ENCODE peak calls at places on chromosome 10, in seven cellular contexts. O is CD8-positive, alpha-beta memory T cell; H is NCI-H1694 treated with DMSO at 0.1 percent for 48 hours; D is C1 segment of cervical spinal cord; S is fibroblast of pulmonary artery; C is COR-L47; Q is SW480. G is an unnamed sample.

GRCh38 chr10:3499120-3499519 is 285.9 kb downstream of the KLF6 start:
- DNase-seq in C (no peak), Q (no peak), H (no peak), O (no peak), D (no peak), S (peak; percentile 41), G (peak; percentile 60)

GRCh38 chr10:51144161-51144781 is 70.0 kb downstream of the PRKG1 start:
- DNase-seq in O (no peak), C (no peak), D (no peak), S (no peak), H (no peak), Q (no peak), G (no peak)

GRCh38 chr10:94286898-94287297 is 75.8 kb downstream of the NOC3L start:
- DNase-seq in S (peak; percentile 26), Q (no peak), C (no peak), D (no peak), O (no peak), H (no peak), G (no peak)

GRCh38 chr10:71368639-71369038 is 28.1 kb upstream of the CDH23 start:
- DNase-seq in S (no peak), D (no peak), H (peak; percentile 7), C (no peak), Q (peak; percentile 17), O (no peak), G (no peak)

GRCh38 chr10:61633665-61634064 is 29.1 kb upstream of the CABCOCO1 start:
- DNase-seq in S (peak; percentile 29), C (no peak), O (no peak), Q (no peak), H (no peak), D (no peak), G (peak; percentile 75)

GRCh38 chr10:123569436-123570010 is 96.6 kb upstream of the GPR26 start:
- DNase-seq in O (no peak), C (no peak), D (no peak), Q (no peak), H (no peak), S (no peak), G (no peak)

GRCh38 chr10:17444062-17444714 is 10.2 kb downstream of the ST8SIA6 start:
- DNase-seq in C (no peak), S (no peak), H (no peak), D (no peak), O (no peak), Q (no peak), G (no peak)

GRCh38 chr10:38094923-38095574 is 912 bp downstream of the ZNF37A start:
- DNase-seq in C (no peak), S (peak; percentile 17), D (peak; percentile 27), Q (no peak), O (no peak), H (no peak), G (no peak)

GRCh38 chr10:125209591-125210373 is 49.4 kb upstream of the CTBP2 start:
- DNase-seq in H (no peak), C (no peak), O (no peak), D (no peak), S (no peak), Q (no peak), G (peak; percentile 24)

GRCh38 chr10:75043256-75044121 is 68.0 kb upstream of the SAMD8 start:
- DNase-seq in D (no peak), O (peak; percentile 72), H (no peak), S (no peak), Q (no peak), C (no peak), G (no peak)

GRCh38 chr10:5563237-5563961 is 38.6 kb downstream of the CALML3 start:
- DNase-seq in C (no peak), S (no peak), O (no peak), D (no peak), H (no peak), Q (no peak), G (peak; percentile 6)

GRCh38 chr10:116237260-116237659 is 35.7 kb downstream of the GFRA1 start:
- DNase-seq in C (no peak), H (no peak), O (no peak), Q (no peak), D (no peak), S (no peak), G (no peak)

GRCh38 chr10:28711079-28711478 is 33.8 kb downstream of the BAMBI start:
- DNase-seq in C (no peak), Q (no peak), H (no peak), D (no peak), O (no peak), S (no peak), G (no peak)

GRCh38 chr10:3210251-3210650 is 37.7 kb upstream of the PITRM1 start:
- DNase-seq in Q (no peak), S (no peak), H (no peak), D (no peak), O (no peak), C (no peak), G (no peak)

GRCh38 chr10:75525646-75526045 is 94.2 kb downstream of the LRMDA start:
- DNase-seq in H (no peak), O (no peak), S (no peak), C (no peak), Q (peak; percentile 72), D (no peak), G (peak; percentile 28)

GRCh38 chr10:122143238-122143841 is 127.8 kb upstream of the BTBD16 start:
- DNase-seq in S (no peak), O (no peak), C (no peak), D (no peak), Q (no peak), H (no peak), G (no peak)

GRCh38 chr10:63120554-63120953 is 12.6 kb upstream of the NRBF2 start:
- DNase-seq in D (no peak), O (no peak), H (peak; percentile 91), Q (no peak), S (peak; percentile 80), C (no peak), G (peak; percentile 84)

GRCh38 chr10:13659887-13660544 is 73.3 kb downstream of the PRPF18 start:
- DNase-seq in D (peak; percentile 31), S (peak; percentile 71), H (peak; percentile 78), C (peak; percentile 13), Q (peak; percentile 11), O (peak; percentile 69), G (peak; percentile 81)

G was measured in cardiac fibroblast.